ENCODE peak calls at places on chromosomes 12 and 14, in eight cellular contexts. One of them, this sample, is unnamed.

GRCh38 chr14:85575617-85575898 is 45.6 kb downstream of the FLRT2 start:
- DNase-seq in progenitor cell of endocrine pancreas: no peak
- DNase-seq in GDM1: no peak
- DNase-seq in islet precursor cell: no peak
- DNase-seq in lung: no peak
- DNase-seq in M059J: no peak
- DNase-seq in fibroblast of lung: no peak
- DNase-seq in AG20443: no peak
- DNase-seq in this sample: no peak

GRCh38 chr12:77609016-77609415 is 221.7 kb upstream of the NAV3 start:
- DNase-seq in M059J: peak
- DNase-seq in fibroblast of lung: no peak
- DNase-seq in lung: no peak
- DNase-seq in GDM1: no peak
- DNase-seq in AG20443: no peak
- DNase-seq in progenitor cell of endocrine pancreas: no peak
- DNase-seq in islet precursor cell: no peak
- DNase-seq in this sample: no peak

GRCh38 chr14:73740921-73741326 is 26.7 kb upstream of the PNMA1 start:
- DNase-seq in GDM1: no peak
- DNase-seq in AG20443: peak
- DNase-seq in progenitor cell of endocrine pancreas: peak
- DNase-seq in islet precursor cell: peak
- DNase-seq in lung: peak
- DNase-seq in fibroblast of lung: peak
- DNase-seq in M059J: no peak
- DNase-seq in this sample: peak

GRCh38 chr14:97120204-97121120 is 323.3 kb downstream of the VRK1 start:
- DNase-seq in progenitor cell of endocrine pancreas: no peak
- DNase-seq in lung: no peak
- DNase-seq in M059J: peak
- DNase-seq in AG20443: no peak
- DNase-seq in fibroblast of lung: no peak
- DNase-seq in islet precursor cell: no peak
- DNase-seq in GDM1: no peak
- DNase-seq in this sample: no peak

GRCh38 chr12:57842342-57843294 is 3.9 kb downstream of the CTDSP2 start:
- DNase-seq in fibroblast of lung: no peak
- DNase-seq in GDM1: no peak
- DNase-seq in lung: no peak
- DNase-seq in islet precursor cell: peak
- DNase-seq in progenitor cell of endocrine pancreas: no peak
- DNase-seq in M059J: no peak
- DNase-seq in AG20443: no peak
- DNase-seq in this sample: peak

GRCh38 chr12:14903386-14904098 is 17.9 kb upstream of the MGP start:
- DNase-seq in islet precursor cell: no peak
- DNase-seq in fibroblast of lung: no peak
- DNase-seq in progenitor cell of endocrine pancreas: no peak
- DNase-seq in GDM1: no peak
- DNase-seq in lung: no peak
- DNase-seq in AG20443: no peak
- DNase-seq in M059J: no peak
- DNase-seq in this sample: no peak

GRCh38 chr12:20436367-20436766 is 68.0 kb downstream of the PDE3A start:
- DNase-seq in GDM1: no peak
- DNase-seq in AG20443: no peak
- DNase-seq in progenitor cell of endocrine pancreas: no peak
- DNase-seq in fibroblast of lung: no peak
- DNase-seq in M059J: peak
- DNase-seq in lung: no peak
- DNase-seq in islet precursor cell: no peak
- DNase-seq in this sample: peak

GRCh38 chr12:119980247-119980646 is 8.8 kb upstream of the BICDL1 start:
- DNase-seq in AG20443: no peak
- DNase-seq in fibroblast of lung: no peak
- DNase-seq in lung: no peak
- DNase-seq in islet precursor cell: no peak
- DNase-seq in progenitor cell of endocrine pancreas: no peak
- DNase-seq in M059J: no peak
- DNase-seq in GDM1: no peak
- DNase-seq in this sample: no peak

This sample was measured in osteoblast.